ENCODE peak calls at places on chromosome 13, in five cellular contexts. One of them, this sample, is unnamed.

GRCh38 chr13:36166051-36166450 is 34.9 kb upstream of the DCLK1 start:
- DNase-seq in HEK293T: no peak
- DNase-seq in globus pallidus: no peak
- DNase-seq in IMR-90: no peak
- DNase-seq in HL-60: no peak
- DNase-seq in this sample: no peak

GRCh38 chr13:33642374-33643065 is 175.4 kb upstream of the RFC3 start:
- DNase-seq in HEK293T: no peak
- DNase-seq in globus pallidus: no peak
- DNase-seq in IMR-90: peak; percentile 72
- DNase-seq in HL-60: peak; percentile 22
- DNase-seq in this sample: peak; percentile 91

GRCh38 chr13:39600766-39601165 is 2.2 kb downstream of the LHFPL6 start:
- DNase-seq in HEK293T: no peak
- DNase-seq in globus pallidus: peak; percentile 48
- DNase-seq in IMR-90: no peak
- DNase-seq in HL-60: no peak
- DNase-seq in this sample: peak; percentile 33

GRCh38 chr13:70568571-70568970 is 460.3 kb upstream of the KLHL1 start:
- DNase-seq in HEK293T: peak; percentile 64
- DNase-seq in globus pallidus: peak; percentile 30
- DNase-seq in IMR-90: peak; percentile 26
- DNase-seq in HL-60: peak; percentile 32
- DNase-seq in this sample: peak; percentile 46

GRCh38 chr13:102873653-102874052 is 27.8 kb downstream of the ERCC5 start:
- DNase-seq in HEK293T: no peak
- DNase-seq in globus pallidus: no peak
- DNase-seq in IMR-90: no peak
- DNase-seq in HL-60: no peak
- DNase-seq in this sample: peak; percentile 24

GRCh38 chr13:51585696-51586095 is 1.4 kb downstream of the WDFY2 start:
- DNase-seq in HEK293T: no peak
- DNase-seq in globus pallidus: peak; percentile 34
- DNase-seq in IMR-90: peak; percentile 62
- DNase-seq in HL-60: no peak
- DNase-seq in this sample: peak; percentile 86

GRCh38 chr13:49343731-49344130 is 96.0 kb downstream of the CDADC1 start:
- DNase-seq in HEK293T: no peak
- DNase-seq in globus pallidus: no peak
- DNase-seq in IMR-90: no peak
- DNase-seq in HL-60: no peak
- DNase-seq in this sample: peak; percentile 3

GRCh38 chr13:26255717-26256277 is 1.9 kb downstream of the CDK8 start:
- DNase-seq in HEK293T: no peak
- DNase-seq in globus pallidus: peak; percentile 5
- DNase-seq in IMR-90: peak; percentile 4
- DNase-seq in HL-60: peak; percentile 11
- DNase-seq in this sample: peak; percentile 41

GRCh38 chr13:111993701-111994100 is 73.2 kb upstream of the SOX1 start:
- DNase-seq in HEK293T: no peak
- DNase-seq in globus pallidus: no peak
- DNase-seq in IMR-90: no peak
- DNase-seq in HL-60: no peak
- DNase-seq in this sample: no peak

GRCh38 chr13:112428704-112429103 is 52.5 kb downstream of the SPACA7 start:
- DNase-seq in HEK293T: no peak
- DNase-seq in globus pallidus: no peak
- DNase-seq in IMR-90: no peak
- DNase-seq in HL-60: no peak
- DNase-seq in this sample: no peak

GRCh38 chr13:97235549-97236206 is 13.5 kb downstream of the MBNL2 start:
- DNase-seq in HEK293T: no peak
- DNase-seq in globus pallidus: no peak
- DNase-seq in IMR-90: no peak
- DNase-seq in HL-60: no peak
- DNase-seq in this sample: no peak

GRCh38 chr13:33116321-33117010 is 100.2 kb downstream of the KL start:
- DNase-seq in HEK293T: no peak
- DNase-seq in globus pallidus: no peak
- DNase-seq in IMR-90: no peak
- DNase-seq in HL-60: no peak
- DNase-seq in this sample: no peak

GRCh38 chr13:58979851-58980250 is 1183.9 kb downstream of the DIAPH3 start:
- DNase-seq in HEK293T: no peak
- DNase-seq in globus pallidus: no peak
- DNase-seq in IMR-90: no peak
- DNase-seq in HL-60: no peak
- DNase-seq in this sample: no peak

GRCh38 chr13:66344770-66345367 is 885.3 kb downstream of the PCDH9 start:
- DNase-seq in HEK293T: no peak
- DNase-seq in globus pallidus: peak; percentile 69
- DNase-seq in IMR-90: no peak
- DNase-seq in HL-60: no peak
- DNase-seq in this sample: no peak

GRCh38 chr13:102091231-102091630 is 310.6 kb downstream of the FGF14 start:
- DNase-seq in HEK293T: no peak
- DNase-seq in globus pallidus: no peak
- DNase-seq in IMR-90: no peak
- DNase-seq in HL-60: no peak
- DNase-seq in this sample: no peak

GRCh38 chr13:75637101-75637774 is 1.1 kb downstream of the LMO7 start:
- DNase-seq in HEK293T: no peak
- DNase-seq in globus pallidus: no peak
- DNase-seq in IMR-90: no peak
- DNase-seq in HL-60: no peak
- DNase-seq in this sample: peak; percentile 60

GRCh38 chr13:73987618-73988017 is 146.6 kb downstream of the KLF12 start:
- DNase-seq in HEK293T: no peak
- DNase-seq in globus pallidus: no peak
- DNase-seq in IMR-90: no peak
- DNase-seq in HL-60: peak; percentile 25
- DNase-seq in this sample: no peak

GRCh38 chr13:93262729-93263128 is 36.1 kb downstream of the GPC6 start:
- DNase-seq in HEK293T: no peak
- DNase-seq in globus pallidus: no peak
- DNase-seq in IMR-90: peak; percentile 85
- DNase-seq in HL-60: no peak
- DNase-seq in this sample: peak; percentile 85

GRCh38 chr13:71770710-71771109 is 96.3 kb downstream of the DACH1 start:
- DNase-seq in HEK293T: no peak
- DNase-seq in globus pallidus: no peak
- DNase-seq in IMR-90: no peak
- DNase-seq in HL-60: no peak
- DNase-seq in this sample: no peak

GRCh38 chr13:50685491-50685890 is 158.0 kb downstream of the DLEU7 start:
- DNase-seq in HEK293T: no peak
- DNase-seq in globus pallidus: peak; percentile 95
- DNase-seq in IMR-90: no peak
- DNase-seq in HL-60: no peak
- DNase-seq in this sample: peak; percentile 40

GRCh38 chr13:29507356-29507755 is 88.1 kb downstream of the SLC7A1 start:
- DNase-seq in HEK293T: no peak
- DNase-seq in globus pallidus: no peak
- DNase-seq in IMR-90: no peak
- DNase-seq in HL-60: no peak
- DNase-seq in this sample: peak; percentile 40

GRCh38 chr13:49020328-49020727 is 44.6 kb downstream of the FNDC3A start:
- DNase-seq in HEK293T: no peak
- DNase-seq in globus pallidus: no peak
- DNase-seq in IMR-90: no peak
- DNase-seq in HL-60: no peak
- DNase-seq in this sample: no peak

GRCh38 chr13:23407996-23408395 is 25.5 kb downstream of the SACS start:
- DNase-seq in HEK293T: no peak
- DNase-seq in globus pallidus: no peak
- DNase-seq in IMR-90: no peak
- DNase-seq in HL-60: no peak
- DNase-seq in this sample: no peak

GRCh38 chr13:48600374-48601364 is 53.1 kb upstream of the CYSLTR2 start:
- DNase-seq in HEK293T: no peak
- DNase-seq in globus pallidus: no peak
- DNase-seq in IMR-90: peak; percentile 71
- DNase-seq in HL-60: no peak
- DNase-seq in this sample: peak; percentile 61

GRCh38 chr13:34356686-34357434 is 538.9 kb downstream of the RFC3 start:
- DNase-seq in HEK293T: no peak
- DNase-seq in globus pallidus: no peak
- DNase-seq in IMR-90: no peak
- DNase-seq in HL-60: no peak
- DNase-seq in this sample: no peak

GRCh38 chr13:32733685-32734084 is 147.4 kb downstream of the PDS5B start:
- DNase-seq in HEK293T: no peak
- DNase-seq in globus pallidus: no peak
- DNase-seq in IMR-90: no peak
- DNase-seq in HL-60: no peak
- DNase-seq in this sample: no peak